ENCODE peak calls at places on chromosomes 7 and 10, in five cellular contexts. C is bronchial epithelial cell, K is Calu3, F is NCI-H2029, B is A673. L is an unnamed sample.
A peak's percentile ranks its signal among the peaks of the same experiment; 100 is the strongest.

GRCh38 chr10:130337696-130338587 is 201.8 kb downstream of the GLRX3 start:
- DNase-seq in C (no peak), K (no peak), F (no peak), B (no peak), L (no peak)

GRCh38 chr7:30464231-30464660 is 14.3 kb downstream of the NOD1 start:
- DNase-seq in C (no peak), K (no peak), F (no peak), B (no peak), L (no peak)

GRCh38 chr10:5843814-5844705 is 30.8 kb upstream of the GDI2 start:
- DNase-seq in C (no peak), K (no peak), F (no peak), B (no peak), L (no peak)

GRCh38 chr7:131293018-131293417 is 34.7 kb upstream of the MKLN1 start:
- DNase-seq in C (peak; percentile 82), K (no peak), F (no peak), B (no peak), L (no peak)

GRCh38 chr10:48456808-48457761 is 147.8 kb downstream of the ARHGAP22 start:
- DNase-seq in C (no peak), K (no peak), F (no peak), B (no peak), L (no peak)

GRCh38 chr10:5945561-5946418 is 31.6 kb downstream of the IL15RA start:
- DNase-seq in C (peak; percentile 70), K (no peak), F (no peak), B (no peak), L (no peak)

GRCh38 chr10:61463035-61463909 is 10.1 kb upstream of the TMEM26 start:
- DNase-seq in C (peak; percentile 72), K (no peak), F (no peak), B (peak; percentile 12), L (no peak)

GRCh38 chr10:46546591-46547330 is 9.7 kb downstream of the GPRIN2 start:
- DNase-seq in C (peak; percentile 68), K (peak; percentile 22), F (peak; percentile 96), B (no peak), L (no peak)

GRCh38 chr10:133186416-133187090 is 26.5 kb downstream of the KNDC1 start:
- DNase-seq in C (no peak), K (no peak), F (no peak), B (no peak), L (no peak)

GRCh38 chr7:23967949-23968599 is 258.1 kb downstream of the STK31 start:
- DNase-seq in C (peak; percentile 3), K (no peak), F (no peak), B (no peak), L (no peak)

GRCh38 chr7:38607466-38607865 is 23.7 kb downstream of the AMPH start:
- DNase-seq in C (no peak), K (no peak), F (no peak), B (no peak), L (no peak)

GRCh38 chr10:76456190-76456589 is 1024.8 kb downstream of the LRMDA start:
- DNase-seq in C (peak; percentile 24), K (no peak), F (no peak), B (no peak), L (no peak)

GRCh38 chr10:110772454-110773025 is 99.2 kb upstream of the PDCD4 start:
- DNase-seq in C (no peak), K (no peak), F (no peak), B (no peak), L (peak; percentile 14)

GRCh38 chr7:137772748-137773147 is 74.0 kb downstream of the DGKI start:
- DNase-seq in C (peak; percentile 90), K (no peak), F (no peak), B (no peak), L (no peak)

L was measured in NCI-H82.